ENCODE peak calls at places on chromosome 14, in four cellular contexts. E is suprapubic skin, A is prostate gland, S is HepG2. M is an unnamed sample.

GRCh38 chr14:54782803-54783659 is 119.6 kb downstream of the GCH1 start:
- DNase-seq in E (no peak), A (no peak), S (peak; percentile 11), M (no peak)

GRCh38 chr14:103576371-103577024 is 13.7 kb downstream of the COA8 start:
- DNase-seq in E (peak; percentile 94), A (peak; percentile 92), S (no peak), M (peak; percentile 96)

GRCh38 chr14:57060276-57060956 is 208.3 kb downstream of the EXOC5 start:
- DNase-seq in E (no peak), A (no peak), S (no peak), M (no peak)

GRCh38 chr14:54803396-54803795 is 99.2 kb downstream of the GCH1 start:
- DNase-seq in E (no peak), A (no peak), S (no peak), M (no peak)

GRCh38 chr14:72063761-72064282 is 131.6 kb downstream of the RGS6 start:
- DNase-seq in E (no peak), A (no peak), S (no peak), M (no peak)

GRCh38 chr14:101665478-101666078 is 95.9 kb upstream of the PPP2R5C start:
- DNase-seq in E (no peak), A (no peak), S (peak; percentile 32), M (no peak)

GRCh38 chr14:98304574-98304973 is 967.4 kb downstream of the BCL11B start:
- DNase-seq in E (no peak), A (peak; percentile 27), S (no peak), M (no peak)

GRCh38 chr14:25095784-25096390 is 45.9 kb upstream of the STXBP6 start:
- DNase-seq in E (no peak), A (no peak), S (no peak), M (no peak)

GRCh38 chr14:23372509-23372908 is at the start of gene IL25:
- DNase-seq in E (no peak), A (no peak), S (no peak), M (no peak)

GRCh38 chr14:79613625-79614024 is 597.7 kb downstream of the DIO2 start:
- DNase-seq in E (no peak), A (no peak), S (no peak), M (no peak)

DNA sequence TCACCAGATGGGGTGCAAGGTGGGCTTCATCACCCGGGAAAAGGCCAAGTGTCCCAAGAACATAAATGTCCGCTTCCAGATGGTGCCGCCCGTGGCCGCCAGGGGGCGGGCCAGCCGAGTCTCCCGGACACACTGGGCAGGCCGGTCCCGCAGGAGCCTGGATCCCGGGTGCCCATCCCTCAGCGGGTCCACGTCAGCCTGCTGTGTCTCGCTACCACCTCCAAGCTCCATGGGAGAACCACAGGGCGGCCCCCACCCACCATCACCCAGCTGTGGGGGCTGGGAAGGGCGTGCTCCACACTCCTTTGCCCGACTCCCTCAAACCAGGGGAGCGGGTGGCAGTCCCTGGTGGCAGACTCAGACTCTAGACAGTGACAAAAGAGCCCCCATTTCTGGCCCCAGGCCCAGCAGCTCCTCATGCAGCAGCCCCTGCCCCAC is 22.0 kb upstream of the NUDT14 start:
- DNase-seq in E (peak; percentile 89), A (peak; percentile 76), S (no peak), M (peak; percentile 85)
- TF ChIP-seq POLR2AphosphoS5 in E (no peak), A (peak; percentile 66), S (no peak), M (no peak)

GRCh38 chr14:74083784-74084276 is 423 bp downstream of the ALDH6A1 start:
- DNase-seq in E (peak; percentile 61), A (no peak), S (peak; percentile 32), M (no peak)

GRCh38 chr14:74085047-74085637 is 386 bp downstream of the LIN52 start:
- DNase-seq in E (no peak), A (no peak), S (peak; percentile 10), M (no peak)

GRCh38 chr14:74084277-74085046 is at the start of the genes ALDH6A1 and LIN52:
- DNase-seq in E (peak; percentile 100), A (peak; percentile 100), S (peak; percentile 100), M (peak; percentile 99)

GRCh38 chr14:74085828-74086227 is 1.1 kb downstream of the LIN52 start:
- DNase-seq in E (no peak), A (no peak), S (no peak), M (no peak)

DNA sequence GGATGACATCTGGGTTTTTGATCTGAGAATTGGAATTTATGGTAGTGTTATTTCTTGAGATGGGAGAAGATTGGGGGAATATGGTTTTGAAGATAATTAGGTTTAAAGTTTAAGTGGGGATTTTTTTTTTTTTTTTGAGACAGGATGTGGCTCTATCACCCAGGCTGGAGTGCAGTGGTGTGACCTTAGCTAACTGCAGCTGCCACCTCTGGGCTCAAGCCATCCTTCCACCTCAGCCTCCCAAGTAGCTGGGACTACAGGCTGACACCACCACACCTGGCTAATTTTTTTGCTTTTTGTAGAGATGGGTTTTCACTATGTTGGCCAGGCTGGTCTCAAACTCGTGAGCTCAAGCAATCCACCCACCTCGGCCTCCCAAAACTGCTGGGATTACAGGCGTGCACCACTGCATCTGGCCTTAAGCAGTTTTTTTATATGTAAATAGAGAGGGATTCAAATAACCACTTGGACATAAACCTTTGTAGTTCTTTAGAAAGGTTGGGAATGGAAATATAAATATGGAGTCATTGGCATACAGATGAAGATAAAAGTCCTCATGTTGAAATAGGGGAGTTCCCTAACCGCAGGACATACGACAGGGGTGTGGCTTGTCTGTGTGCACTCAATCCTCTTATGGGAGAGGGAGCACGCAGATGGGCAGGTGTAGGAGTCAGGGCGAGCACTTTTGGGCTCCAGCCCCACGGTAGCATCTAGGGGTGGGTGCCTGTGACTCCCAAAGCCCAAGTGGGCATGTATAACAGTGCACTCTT is 4.7 kb downstream of the LIN52 start:
- DNase-seq in E (no peak), A (no peak), S (no peak), M (no peak)
- TF ChIP-seq POLR2AphosphoS5 in E (no peak), A (no peak), S (no peak), M (no peak)

DNA sequence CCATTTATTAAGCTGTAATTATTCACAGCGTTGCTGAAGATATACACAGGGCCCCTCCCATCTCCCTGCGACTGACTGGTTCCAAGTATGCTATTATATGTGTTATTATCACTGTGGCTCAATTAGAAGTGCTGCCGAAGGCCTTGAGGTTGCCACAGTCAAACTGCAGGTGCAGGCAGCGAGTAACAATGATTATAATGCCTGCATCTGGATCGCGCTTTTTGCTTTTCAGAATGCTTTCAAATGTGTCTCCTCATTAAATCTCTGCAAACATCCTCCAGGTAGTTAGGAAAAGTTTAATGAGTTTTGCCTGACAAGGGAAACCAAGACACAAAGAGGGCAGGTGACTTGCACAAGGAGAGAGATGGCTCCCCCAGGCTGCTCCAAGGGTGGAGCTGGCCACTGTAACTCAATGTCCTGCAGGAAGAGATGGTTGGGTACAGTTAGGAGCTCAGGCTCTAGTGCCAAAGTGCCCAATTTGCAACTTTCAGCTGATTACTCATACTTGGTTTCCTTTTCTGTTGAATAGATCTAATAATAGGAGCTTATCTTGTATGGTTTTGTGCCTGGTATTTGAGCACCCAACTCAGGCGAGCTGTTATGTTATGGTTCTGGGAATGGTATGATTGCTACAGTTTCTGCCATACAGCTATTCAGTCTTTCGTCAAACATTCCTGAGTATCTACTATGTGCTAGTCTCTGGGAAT is 1.7 kb upstream of the SYNE3 start:
- DNase-seq in E (peak; percentile 51), A (no peak), S (no peak), M (no peak)
- TF ChIP-seq POLR2AphosphoS5 in E (no peak), A (no peak), S (no peak), M (no peak)

DNA sequence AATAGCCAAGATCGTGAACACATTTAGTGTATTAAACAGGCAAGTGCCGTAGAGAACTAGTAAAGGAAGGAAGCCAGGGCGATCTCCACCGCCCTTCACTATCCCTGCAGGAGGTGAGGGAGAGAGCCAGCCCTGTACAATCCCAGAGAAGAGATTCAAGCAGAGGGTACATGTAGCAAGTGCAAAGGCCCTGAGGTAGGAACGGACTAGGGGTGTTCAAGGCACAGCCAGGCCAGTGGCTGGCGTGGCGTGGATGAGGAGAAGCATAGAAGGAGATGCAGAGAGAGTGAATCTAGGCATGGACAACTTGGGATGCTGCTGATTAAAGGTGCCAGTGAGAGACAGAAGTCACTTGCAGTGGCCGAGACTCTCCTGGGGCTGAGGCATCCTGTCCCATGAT is 39.1 kb upstream of the ESRRB start:
- DNase-seq in E (no peak), A (no peak), S (no peak), M (no peak)
- TF ChIP-seq POLR2AphosphoS5 in E (no peak), A (no peak), S (no peak), M (no peak)

GRCh38 chr14:89417111-89417468 is at the start of gene FOXN3:
- DNase-seq in E (peak; percentile 97), A (peak; percentile 92), S (peak; percentile 86), M (peak; percentile 92)
- TF ChIP-seq POLR2AphosphoS5 in E (no peak), A (peak; percentile 55), S (no peak), M (peak; percentile 65)

M was measured in stomach.